ENCODE peak calls at places on chromosomes 11 and 22, in four cellular contexts. X is HT1080, C is NCI-H1417, G is endothelial cell. I is an unnamed sample.

GRCh38 chr11:113356203-113356602 is 31.4 kb upstream of the ANKK1 start:
- DNase-seq in G (no peak), C (no peak), X (no peak), I (no peak)

GRCh38 chr22:49547751-49548239 is 279.9 kb downstream of the BRD1 start:
- DNase-seq in C (no peak), G (no peak), X (no peak), I (no peak)

GRCh38 chr11:91299980-91300379 is 924.6 kb upstream of the FAT3 start:
- DNase-seq in X (peak; percentile 73), C (no peak), G (no peak), I (no peak)

GRCh38 chr11:61666684-61667297 is 13.4 kb upstream of the DAGLA start:
- DNase-seq in C (no peak), G (no peak), X (no peak), I (peak; percentile 25)

GRCh38 chr11:116199182-116199581 is 573.6 kb downstream of the BUD13 start:
- DNase-seq in G (no peak), X (no peak), C (peak; percentile 95), I (no peak)

GRCh38 chr11:32508780-32509179 is 73.4 kb upstream of the WT1 start:
- DNase-seq in G (no peak), X (no peak), C (no peak), I (no peak)

GRCh38 chr22:42648368-42649260 is 578 bp downstream of the CYB5R3 start:
- DNase-seq in C (peak; percentile 48), X (no peak), G (no peak), I (no peak)

GRCh38 chr22:49962751-49963646 is 2.4 kb downstream of the PIM3 start:
- DNase-seq in G (no peak), C (peak; percentile 29), X (no peak), I (peak; percentile 26)

I was measured in H9.